ENCODE peak calls at places on chromosomes 13 and 19, in four cellular contexts. L is HepG2, Q is GM12878, C is HEK293T. I is an unnamed sample.

GRCh38 chr19:51891193-51891747 is 3.5 kb upstream of the ZNF577 start:
- DNase-seq in L (no peak), Q (no peak), C (no peak), I (no peak)

GRCh38 chr13:34340534-34340933 is 522.6 kb downstream of the RFC3 start:
- DNase-seq in L (no peak), Q (no peak), C (no peak), I (no peak)

GRCh38 chr13:71874490-71874889 is 7.5 kb upstream of the DACH1 start:
- DNase-seq in L (no peak), Q (no peak), C (no peak), I (no peak)

GRCh38 chr19:4272894-4273293 is 6.2 kb upstream of the SHD start:
- DNase-seq in L (no peak), Q (no peak), C (no peak), I (no peak)

GRCh38 chr19:1747285-1748114 is 5.8 kb upstream of the ONECUT3 start:
- DNase-seq in L (peak; percentile 66), Q (no peak), C (no peak), I (peak; percentile 44)

GRCh38 chr13:28219408-28220099 is 81.2 kb downstream of the PAN3 start:
- DNase-seq in L (no peak), Q (no peak), C (no peak), I (no peak)

GRCh38 chr13:25037057-25037813 is 58.7 kb upstream of the PABPC3 start:
- DNase-seq in L (peak; percentile 52), Q (no peak), C (peak; percentile 39), I (peak; percentile 56)

GRCh38 chr13:31159306-31159705 is 2.4 kb downstream of the HSPH1 start:
- DNase-seq in L (no peak), Q (no peak), C (no peak), I (no peak)

GRCh38 chr13:53342623-53343022 is 314.0 kb downstream of the OLFM4 start:
- DNase-seq in L (no peak), Q (no peak), C (no peak), I (peak; percentile 2)

GRCh38 chr13:53340505-53341143 is 312.0 kb downstream of the OLFM4 start:
- DNase-seq in L (no peak), Q (no peak), C (no peak), I (no peak)

GRCh38 chr13:53338760-53339159 is 310.1 kb downstream of the OLFM4 start:
- DNase-seq in L (no peak), Q (no peak), C (no peak), I (no peak)

GRCh38 chr13:53343345-53343744 is 314.7 kb downstream of the OLFM4 start:
- DNase-seq in L (no peak), Q (no peak), C (no peak), I (peak; percentile 75)

GRCh38 chr13:53341144-53341510 is 312.5 kb downstream of the OLFM4 start:
- DNase-seq in L (no peak), Q (no peak), C (no peak), I (no peak)
- TF ChIP-seq SUZ12 in L (no peak), Q (no peak), C (no peak), I (no peak)

DNA sequence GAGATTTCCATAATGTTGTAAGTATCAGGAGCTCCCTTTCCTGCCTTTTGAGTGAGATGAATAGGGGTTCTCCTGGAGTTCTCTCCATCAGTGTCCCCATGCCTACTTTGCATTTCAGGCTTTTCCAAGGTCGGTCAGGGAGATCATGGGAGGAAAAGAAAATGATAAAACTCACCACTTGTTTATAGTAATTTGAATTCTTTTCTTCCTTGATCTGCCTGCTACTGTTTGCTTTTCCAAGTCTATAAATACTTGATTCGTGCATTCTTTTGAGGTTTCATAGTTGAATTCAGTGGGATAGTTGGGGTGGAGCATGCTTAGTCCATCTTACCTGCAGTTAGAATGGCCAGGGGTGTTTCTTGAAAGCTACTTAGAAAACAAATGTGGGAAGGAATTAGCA is 51.5 kb downstream of the PCCA start:
- DNase-seq in L (no peak), Q (no peak), C (no peak), I (no peak)
- TF ChIP-seq SUZ12 in L (no peak), Q (no peak), C (no peak), I (no peak)

GRCh38 chr19:15123900-15124299 is 16.7 kb downstream of the SYDE1 start:
- DNase-seq in L (no peak), Q (no peak), C (no peak), I (no peak)
- TF ChIP-seq SUZ12 in L (no peak), Q (no peak), C (no peak), I (no peak)

GRCh38 chr19:48645652-48646191 is at the start of gene CA11:
- DNase-seq in L (no peak), Q (no peak), C (no peak), I (no peak)
- TF ChIP-seq SUZ12 in L (no peak), Q (no peak), C (no peak), I (no peak)

DNA sequence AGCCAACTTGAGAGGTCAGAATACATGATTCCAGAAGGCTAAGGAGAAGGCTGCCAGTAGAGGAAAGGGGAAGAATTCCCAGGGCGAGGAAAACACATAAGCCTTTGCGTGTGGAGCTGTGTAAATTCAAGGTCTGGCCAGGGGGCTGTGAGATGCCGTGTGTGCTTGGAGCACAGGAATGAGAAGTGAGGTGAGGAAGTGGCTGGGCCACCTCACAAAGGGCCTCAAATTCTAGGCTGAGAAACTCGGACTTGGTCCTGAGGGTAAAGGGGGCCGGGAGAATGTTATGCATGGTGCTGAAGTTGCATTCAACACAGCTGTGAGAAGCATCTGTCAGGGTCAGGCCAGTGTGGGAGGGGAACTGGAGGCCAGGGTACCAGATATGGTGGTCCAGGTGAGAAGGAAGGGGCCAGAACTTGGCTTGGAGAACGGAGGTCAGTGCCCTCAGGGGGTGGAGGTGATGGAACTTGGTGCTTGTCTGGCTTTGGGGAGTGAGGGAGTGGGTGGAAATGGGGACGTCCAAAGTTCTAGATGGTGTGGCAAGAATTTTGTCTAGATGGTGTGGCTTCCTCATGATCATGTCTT is 4.9 kb upstream of the ZNF580 start:
- DNase-seq in L (no peak), Q (no peak), C (no peak), I (no peak)
- TF ChIP-seq SUZ12 in L (no peak), Q (no peak), C (no peak), I (no peak)

DNA sequence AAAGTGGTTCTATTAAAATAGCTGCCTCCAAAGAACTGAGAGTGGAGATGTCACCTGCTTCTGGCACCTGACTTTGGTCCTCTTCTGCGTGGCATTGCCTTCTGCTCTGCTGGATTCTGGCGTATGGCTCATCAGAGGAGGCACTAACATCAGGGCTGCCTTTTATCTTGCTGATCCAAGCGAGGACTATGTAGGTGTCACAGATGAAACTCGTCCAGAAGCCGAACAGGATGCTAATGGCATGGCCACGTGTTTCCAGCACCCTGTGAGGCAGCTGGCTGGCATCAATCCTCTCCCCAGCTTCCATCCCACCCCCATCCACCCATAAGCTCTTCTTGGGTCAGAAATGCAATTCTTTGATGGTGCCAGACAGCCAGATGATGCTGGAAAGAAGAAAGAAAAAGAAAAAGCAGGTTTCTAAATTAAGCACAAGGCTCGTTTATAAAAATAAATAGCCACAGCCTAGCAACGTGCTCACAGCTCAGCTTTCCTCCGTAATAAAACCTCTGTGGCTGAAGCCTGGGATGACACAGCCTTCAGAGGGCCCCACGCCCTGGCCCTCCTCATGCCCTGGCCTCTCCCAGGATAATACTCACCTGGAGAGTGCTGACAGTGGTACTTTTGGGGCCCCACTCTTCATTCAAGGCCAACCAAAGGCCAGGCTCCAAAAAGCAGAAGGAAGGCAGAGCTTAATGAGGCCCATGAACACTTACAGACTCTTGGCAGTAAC is 212.9 kb upstream of the SERP2 start:
- DNase-seq in L (no peak), Q (no peak), C (no peak), I (no peak)
- TF ChIP-seq SUZ12 in L (no peak), Q (no peak), C (no peak), I (no peak)

GRCh38 chr19:56217039-56217949 is 15.2 kb downstream of the ZSCAN5C start:
- DNase-seq in L (no peak), Q (no peak), C (no peak), I (no peak)
- TF ChIP-seq SUZ12 in L (no peak), Q (no peak), C (no peak), I (no peak)

GRCh38 chr13:87376081-87376480 is 295.1 kb upstream of the SLITRK5 start:
- DNase-seq in L (no peak), Q (no peak), C (no peak), I (no peak)
- TF ChIP-seq SUZ12 in L (no peak), Q (no peak), C (no peak), I (no peak)